ENCODE peak calls at places on chromosomes 4 and X, in six cellular contexts. P is HCT116, Q is tibial nerve, S is HepG2, K is gastrocnemius medialis, M is left ventricle myocardium inferior. W is an unnamed sample.

GRCh38 chr4:136495076-136495475 is 1037.2 kb downstream of the PCDH18 start:
- DNase-seq in S (no peak), M (no peak), P (no peak), Q (no peak), K (no peak), W (no peak)

GRCh38 chr4:139928568-139928967 is 225.4 kb downstream of the MAML3 start:
- DNase-seq in Q (no peak), P (no peak), M (no peak), K (no peak), S (no peak), W (no peak)

GRCh38 chr4:137685357-137685756 is 153.1 kb upstream of the PCDH18 start:
- DNase-seq in S (no peak), P (no peak), M (no peak), K (no peak), Q (no peak), W (no peak)

GRCh38 chrX:46770817-46771163 is 11.9 kb upstream of the SLC9A7 start:
- DNase-seq in S (no peak), K (no peak), M (no peak), P (no peak), Q (no peak), W (no peak)

GRCh38 chr4:76083386-76083785 is 8.9 kb downstream of the ART3 start:
- DNase-seq in S (no peak), M (no peak), K (no peak), Q (no peak), P (no peak), W (no peak)

GRCh38 chr4:147370881-147371280 is 110.0 kb upstream of the EDNRA start:
- DNase-seq in S (no peak), P (no peak), M (no peak), K (no peak), Q (no peak), W (no peak)

GRCh38 chrX:108426262-108426661 is 12.0 kb downstream of the COL4A6 start:
- DNase-seq in P (no peak), K (no peak), S (no peak), M (no peak), Q (no peak), W (no peak)

GRCh38 chrX:40237745-40238178 is 140.0 kb upstream of the BCOR start:
- DNase-seq in Q (no peak), K (no peak), M (no peak), S (no peak), P (no peak), W (no peak)

GRCh38 chr4:173360587-173361221 is 10.1 kb upstream of the SAP30 start:
- DNase-seq in P (no peak), S (no peak), K (no peak), M (no peak), Q (no peak), W (no peak)

DNA sequence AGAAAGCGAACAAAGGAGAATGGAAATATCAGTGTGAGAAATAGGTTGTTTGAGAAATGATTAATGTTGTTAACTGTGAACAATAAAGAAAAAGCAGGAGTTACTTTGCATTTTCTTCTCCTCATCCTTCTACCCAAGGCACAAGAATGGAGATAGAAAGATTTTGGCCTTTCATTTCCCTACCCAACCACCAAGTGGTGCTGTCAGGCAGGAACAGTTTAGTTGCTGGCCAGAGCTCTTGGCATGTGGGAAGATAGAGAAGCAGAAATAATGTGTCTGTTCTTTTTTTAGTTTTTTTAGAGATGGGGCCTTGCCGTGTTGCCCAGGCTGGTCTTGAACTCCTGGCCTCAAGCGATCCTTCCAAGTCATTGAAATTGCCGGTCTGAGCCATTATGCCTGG is 12.8 kb downstream of the HOPX start:
- DNase-seq in M (no peak), K (no peak), Q (no peak), S (no peak), P (peak; percentile 8), W (no peak)
- TF ChIP-seq CTCF in M (peak; percentile 45), K (no peak), Q (no peak), S (peak; percentile 40), P (peak; percentile 61), W (no peak)

GRCh38 chr4:2280531-2281300 is 18.8 kb upstream of the MXD4 start:
- DNase-seq in P (no peak), Q (no peak), K (no peak), M (no peak), S (no peak), W (no peak)
- TF ChIP-seq CTCF in P (no peak), Q (no peak), K (no peak), M (no peak), S (peak; percentile 12), W (no peak)

DNA sequence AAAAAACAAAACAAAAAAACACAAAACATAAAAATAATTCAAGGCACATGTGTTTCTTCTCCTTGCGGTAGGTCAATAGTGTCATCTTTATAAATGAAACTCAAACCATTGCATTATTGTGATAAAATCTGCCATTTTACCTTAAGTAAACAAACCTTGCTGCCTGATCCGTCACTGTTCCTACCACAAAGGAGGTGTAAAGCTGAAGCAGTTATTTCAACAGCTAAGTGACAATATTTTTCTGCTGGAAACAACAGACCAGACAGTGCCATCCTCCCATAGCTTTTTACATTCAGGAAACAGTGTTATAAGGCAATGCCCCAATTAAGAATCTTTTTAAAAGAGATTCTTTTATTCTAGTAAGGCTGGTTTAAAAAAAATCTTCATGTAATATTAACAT is 242.7 kb downstream of the PPP1R2C start:
- DNase-seq in K (no peak), Q (no peak), M (no peak), S (no peak), P (no peak), W (no peak)
- TF ChIP-seq CTCF in K (no peak), Q (no peak), M (no peak), S (no peak), P (no peak), W (no peak)

GRCh38 chrX:125205084-125205917 is 114.4 kb upstream of the TEX13C start:
- DNase-seq in K (peak; percentile 12), Q (peak; percentile 12), M (peak; percentile 49), P (no peak), S (no peak), W (peak; percentile 9)

GRCh38 chrX:125203379-125203736 is 116.3 kb upstream of the TEX13C start:
- DNase-seq in S (no peak), Q (no peak), P (no peak), K (no peak), M (peak; percentile 10), W (no peak)

GRCh38 chrX:125202486-125203378 is 116.9 kb upstream of the TEX13C start:
- DNase-seq in S (no peak), Q (no peak), K (no peak), M (peak; percentile 9), P (no peak), W (no peak)

GRCh38 chrX:125203737-125204578 is 115.7 kb upstream of the TEX13C start:
- DNase-seq in Q (no peak), S (no peak), M (peak; percentile 32), K (peak; percentile 13), P (no peak), W (no peak)

GRCh38 chrX:125205918-125206665 is 113.6 kb upstream of the TEX13C start:
- DNase-seq in K (no peak), M (peak; percentile 12), P (no peak), S (no peak), Q (no peak), W (no peak)
- TF ChIP-seq CTCF in K (no peak), M (no peak), P (no peak), S (no peak), Q (no peak), W (no peak)

DNA sequence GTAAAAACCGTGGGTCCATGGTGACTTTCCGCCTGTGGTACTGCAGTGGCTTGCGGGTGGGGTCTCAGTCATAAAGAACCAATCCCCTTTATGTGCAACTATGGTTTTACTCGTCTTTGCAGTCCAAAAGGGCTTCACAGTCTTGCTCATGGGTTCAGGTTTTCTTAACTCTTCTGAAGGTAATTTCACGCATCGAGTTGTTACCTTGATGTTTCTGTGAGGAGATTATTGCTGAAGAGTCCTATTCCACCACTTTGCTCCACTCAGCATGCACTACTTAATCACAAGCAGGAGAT is 41.5 kb downstream of the F8 start:
- DNase-seq in K (no peak), S (no peak), M (no peak), P (no peak), Q (no peak), W (no peak)
- TF ChIP-seq CTCF in K (peak; percentile 1), S (no peak), M (no peak), P (no peak), Q (no peak), W (no peak)

DNA sequence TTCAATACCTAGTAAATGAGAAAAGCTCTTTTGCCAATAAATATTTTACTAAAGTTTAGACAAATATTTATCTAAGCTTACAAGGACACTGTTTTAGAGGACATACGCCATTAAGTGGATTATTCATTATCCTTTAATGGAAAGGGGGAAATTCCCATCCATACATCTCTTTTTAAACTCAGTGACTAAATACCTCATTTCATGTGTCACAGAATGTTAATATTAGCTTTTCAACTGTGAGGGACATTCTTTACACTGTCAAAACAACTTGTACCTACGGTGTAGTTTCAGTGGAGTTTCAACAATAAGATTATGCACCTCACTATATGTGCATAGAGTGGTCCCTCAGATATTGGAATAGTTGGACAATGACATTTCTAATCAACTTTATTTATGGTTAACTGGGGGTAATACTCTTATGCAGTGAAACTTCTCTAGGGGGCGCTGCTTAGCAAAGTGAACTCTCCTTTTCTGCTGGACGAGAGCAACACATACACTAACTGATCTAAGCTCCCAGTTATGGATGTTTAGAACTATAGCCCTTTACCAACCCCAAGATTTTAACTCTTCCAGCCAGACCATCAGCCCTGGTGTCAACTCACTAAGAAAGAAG is 9.7 kb downstream of the HS6ST2 start:
- DNase-seq in Q (no peak), K (no peak), S (no peak), M (no peak), P (peak; percentile 15), W (no peak)
- TF ChIP-seq CTCF in Q (no peak), K (no peak), S (no peak), M (no peak), P (peak; percentile 58), W (no peak)

GRCh38 chr4:166091146-166091545 is 218.1 kb downstream of the TLL1 start:
- DNase-seq in P (no peak), M (no peak), Q (no peak), K (no peak), S (no peak), W (no peak)
- TF ChIP-seq CTCF in P (no peak), M (no peak), Q (no peak), K (no peak), S (no peak), W (no peak)

DNA sequence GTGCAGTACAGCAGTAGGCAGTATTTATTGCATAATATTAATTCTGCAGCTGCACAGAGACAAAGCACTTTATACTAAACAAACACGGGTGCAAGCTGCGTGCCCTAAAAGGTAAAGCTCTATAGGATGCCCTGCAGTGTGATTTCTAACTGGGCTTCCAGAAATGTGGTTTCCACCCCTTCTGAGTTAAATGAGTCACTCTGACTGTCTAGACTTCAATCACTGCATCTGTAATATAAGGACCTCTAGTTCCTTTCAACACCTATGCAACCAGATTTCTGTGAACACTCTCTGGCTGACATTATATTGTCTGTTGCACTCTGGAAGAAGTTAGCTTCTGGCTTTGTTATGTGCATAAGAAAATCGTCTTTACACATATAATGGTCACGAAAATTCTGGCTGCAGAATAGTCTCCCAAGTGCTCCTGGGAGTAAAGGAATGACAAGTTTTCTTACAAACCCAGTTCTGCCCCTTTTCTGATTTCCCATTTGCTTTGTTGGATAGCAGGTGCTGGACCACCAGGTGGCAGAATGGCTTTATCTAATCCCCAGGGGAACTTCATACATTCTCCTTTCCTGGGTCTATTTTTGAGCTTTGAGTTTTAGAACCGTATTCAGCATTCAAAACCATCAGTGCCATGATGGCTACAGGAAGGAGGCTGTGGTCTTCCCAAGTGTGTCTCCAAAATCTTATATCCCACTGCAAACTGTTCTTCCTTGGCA is 842.2 kb downstream of the STIM2 start:
- DNase-seq in S (peak; percentile 6), P (peak; percentile 19), K (no peak), M (no peak), Q (no peak), W (no peak)
- TF ChIP-seq CTCF in S (peak; percentile 50), P (peak; percentile 67), K (no peak), M (no peak), Q (no peak), W (no peak)

GRCh38 chr4:2284934-2285664 is 23.2 kb upstream of the MXD4 start:
- DNase-seq in S (no peak), K (no peak), Q (no peak), M (no peak), P (no peak), W (peak; percentile 12)
- TF ChIP-seq CTCF in S (no peak), K (no peak), Q (no peak), M (no peak), P (no peak), W (no peak)